ENCODE peak calls at places on chromosomes 4 and X, in ten cellular contexts. K, R, B, L, Y, P, A, O, F and U are unnamed samples.

GRCh38 chrX:155023907-155024833 is 1.6 kb upstream of the F8 start:
- DNase-seq in K (no peak), R (no peak), B (no peak), L (no peak), Y (no peak), P (no peak), A (no peak), O (no peak), F (no peak), U (no peak)

GRCh38 chr4:138158746-138159297 is 83.3 kb downstream of the SLC7A11 start:
- DNase-seq in K (no peak), R (no peak), B (peak), L (no peak), Y (no peak), P (peak), A (peak), O (no peak), F (no peak), U (no peak)

GRCh38 chr4:171202908-171203307 is 610.3 kb upstream of the GALNTL6 start:
- DNase-seq in K (peak), R (no peak), B (no peak), L (no peak), Y (no peak), P (no peak), A (no peak), O (no peak), F (no peak), U (no peak)

GRCh38 chr4:105145913-105146285 is 777 bp upstream of the TET2 start:
- DNase-seq in K (peak), R (no peak), B (no peak), L (no peak), Y (no peak), P (no peak), A (no peak), O (peak), F (no peak), U (no peak)

GRCh38 chrX:24375732-24376131 is 15.3 kb downstream of the SUPT20HL1 start:
- DNase-seq in K (no peak), R (no peak), B (no peak), L (no peak), Y (no peak), P (no peak), A (no peak), O (no peak), F (no peak), U (no peak)

GRCh38 chr4:124711469-124712416 is 789 bp downstream of the ANKRD50 start:
- DNase-seq in K (peak), R (peak), B (peak), L (peak), Y (no peak), P (peak), A (peak), O (peak), F (no peak), U (no peak)

GRCh38 chrX:39832211-39832610 is 265.5 kb downstream of the BCOR start:
- DNase-seq in K (no peak), R (no peak), B (no peak), L (no peak), Y (no peak), P (no peak), A (no peak), O (no peak), F (no peak), U (peak)

GRCh38 chr4:10369517-10369916 is 87.7 kb downstream of the ZNF518B start:
- DNase-seq in K (no peak), R (no peak), B (no peak), L (no peak), Y (no peak), P (no peak), A (no peak), O (no peak), F (no peak), U (no peak)

GRCh38 chr4:99950913-99951254 is 809 bp upstream of the H2AZ1 start:
- DNase-seq in K (no peak), R (no peak), B (no peak), L (no peak), Y (no peak), P (no peak), A (no peak), O (no peak), F (no peak), U (no peak)

GRCh38 chr4:10346023-10346422 is 111.2 kb downstream of the ZNF518B start:
- DNase-seq in K (no peak), R (no peak), B (no peak), L (no peak), Y (no peak), P (peak), A (peak), O (no peak), F (no peak), U (no peak)

GRCh38 chrX:18677140-18677834 is 5.4 kb upstream of the RS1 start:
- DNase-seq in K (no peak), R (no peak), B (no peak), L (no peak), Y (no peak), P (no peak), A (peak), O (no peak), F (no peak), U (no peak)

GRCh38 chrX:129678176-129678880 is 23.6 kb upstream of the APLN start:
- DNase-seq in K (peak), R (peak), B (no peak), L (peak), Y (peak), P (peak), A (no peak), O (peak), F (peak), U (peak)

GRCh38 chr4:53622739-53623151 is 31.5 kb upstream of the LNX1 start:
- DNase-seq in K (no peak), R (no peak), B (peak), L (no peak), Y (no peak), P (no peak), A (no peak), O (no peak), F (no peak), U (no peak)

GRCh38 chr4:118773082-118773792 is 62.7 kb downstream of the SEC24D start:
- DNase-seq in K (no peak), R (no peak), B (no peak), L (no peak), Y (no peak), P (no peak), A (no peak), O (no peak), F (no peak), U (no peak)

GRCh38 chrX:65928522-65928921 is 111.4 kb downstream of the VSIG4 start:
- DNase-seq in K (no peak), R (no peak), B (no peak), L (no peak), Y (no peak), P (peak), A (no peak), O (no peak), F (no peak), U (no peak)

GRCh38 chr4:145937990-145938611 is 522 bp downstream of the ZNF827 start:
- DNase-seq in K (peak), R (peak), B (peak), L (peak), Y (no peak), P (peak), A (no peak), O (peak), F (peak), U (no peak)

GRCh38 chrX:63275127-63275526 is 76.0 kb downstream of the SPIN4 start:
- DNase-seq in K (no peak), R (peak), B (peak), L (no peak), Y (no peak), P (peak), A (peak), O (no peak), F (no peak), U (no peak)

GRCh38 chrX:154370300-154370881 is 4.0 kb downstream of the FLNA start:
- DNase-seq in K (no peak), R (no peak), B (no peak), L (no peak), Y (no peak), P (no peak), A (no peak), O (no peak), F (peak), U (peak)

GRCh38 chr4:102007959-102008425 is 217.5 kb downstream of the BANK1 start:
- DNase-seq in K (no peak), R (no peak), B (no peak), L (no peak), Y (no peak), P (no peak), A (no peak), O (no peak), F (no peak), U (no peak)

GRCh38 chr4:40334591-40335507 is at the start of gene CHRNA9:
- DNase-seq in K (no peak), R (no peak), B (no peak), L (no peak), Y (no peak), P (no peak), A (no peak), O (no peak), F (no peak), U (no peak)

GRCh38 chr4:25760518-25761157 is 102.2 kb downstream of the SEL1L3 start:
- DNase-seq in K (no peak), R (no peak), B (no peak), L (no peak), Y (no peak), P (no peak), A (no peak), O (no peak), F (no peak), U (no peak)

GRCh38 chr4:142960134-142960533 is 114.0 kb upstream of the INPP4B start:
- DNase-seq in K (no peak), R (no peak), B (no peak), L (no peak), Y (no peak), P (no peak), A (no peak), O (no peak), F (no peak), U (no peak)

GRCh38 chr4:57280481-57280880 is 170.3 kb upstream of the IGFBP7 start:
- DNase-seq in K (no peak), R (no peak), B (no peak), L (no peak), Y (no peak), P (no peak), A (no peak), O (no peak), F (no peak), U (no peak)

GRCh38 chr4:103887191-103887590 is 167.4 kb upstream of the TACR3 start:
- DNase-seq in K (no peak), R (no peak), B (no peak), L (no peak), Y (no peak), P (no peak), A (no peak), O (no peak), F (no peak), U (no peak)

GRCh38 chrX:84216406-84216805 is 28.4 kb upstream of the RPS6KA6 start:
- DNase-seq in K (no peak), R (no peak), B (no peak), L (no peak), Y (no peak), P (no peak), A (no peak), O (no peak), F (no peak), U (no peak)

GRCh38 chrX:31138124-31138523 is 66.3 kb upstream of the FTHL17 start:
- DNase-seq in K (no peak), R (no peak), B (no peak), L (no peak), Y (no peak), P (no peak), A (no peak), O (no peak), F (no peak), U (no peak)

GRCh38 chr4:39555472-39555871 is 28.2 kb upstream of the UGDH start:
- DNase-seq in K (no peak), R (no peak), B (no peak), L (no peak), Y (no peak), P (no peak), A (no peak), O (no peak), F (no peak), U (no peak)

GRCh38 chr4:112830753-112831386 is 193.9 kb downstream of the LARP7 start:
- DNase-seq in K (no peak), R (no peak), B (no peak), L (no peak), Y (peak), P (no peak), A (no peak), O (no peak), F (no peak), U (no peak)

GRCh38 chr4:67234296-67234695 is 311.0 kb downstream of the CENPC start:
- DNase-seq in K (no peak), R (no peak), B (no peak), L (no peak), Y (no peak), P (no peak), A (no peak), O (no peak), F (no peak), U (no peak)

GRCh38 chr4:7383251-7383650 is 51.5 kb downstream of the PSAPL1 start:
- DNase-seq in K (no peak), R (no peak), B (no peak), L (peak), Y (no peak), P (no peak), A (no peak), O (peak), F (peak), U (no peak)

GRCh38 chr4:122702939-122703338 is 29.6 kb upstream of the BBS12 start:
- DNase-seq in K (peak), R (no peak), B (no peak), L (no peak), Y (no peak), P (peak), A (peak), O (no peak), F (no peak), U (no peak)

GRCh38 chr4:122701061-122701460 is 31.4 kb upstream of the BBS12 start:
- DNase-seq in K (no peak), R (no peak), B (no peak), L (no peak), Y (no peak), P (no peak), A (no peak), O (no peak), F (no peak), U (no peak)

GRCh38 chr4:122701965-122702364 is 30.5 kb upstream of the BBS12 start:
- DNase-seq in K (no peak), R (no peak), B (no peak), L (no peak), Y (no peak), P (no peak), A (no peak), O (no peak), F (no peak), U (no peak)

GRCh38 chr4:122703868-122704267 is 28.6 kb upstream of the BBS12 start:
- DNase-seq in K (no peak), R (no peak), B (no peak), L (no peak), Y (no peak), P (no peak), A (no peak), O (no peak), F (no peak), U (no peak)

GRCh38 chr4:122700178-122700725 is 32.3 kb upstream of the BBS12 start:
- DNase-seq in K (peak), R (peak), B (peak), L (peak), Y (no peak), P (peak), A (peak), O (peak), F (peak), U (no peak)
- H3K4me3 ChIP-seq in K (no peak), R (peak), B (no peak), L (peak), Y (no peak), P (no peak), A (peak), O (no peak), F (peak), U (no peak)

DNA sequence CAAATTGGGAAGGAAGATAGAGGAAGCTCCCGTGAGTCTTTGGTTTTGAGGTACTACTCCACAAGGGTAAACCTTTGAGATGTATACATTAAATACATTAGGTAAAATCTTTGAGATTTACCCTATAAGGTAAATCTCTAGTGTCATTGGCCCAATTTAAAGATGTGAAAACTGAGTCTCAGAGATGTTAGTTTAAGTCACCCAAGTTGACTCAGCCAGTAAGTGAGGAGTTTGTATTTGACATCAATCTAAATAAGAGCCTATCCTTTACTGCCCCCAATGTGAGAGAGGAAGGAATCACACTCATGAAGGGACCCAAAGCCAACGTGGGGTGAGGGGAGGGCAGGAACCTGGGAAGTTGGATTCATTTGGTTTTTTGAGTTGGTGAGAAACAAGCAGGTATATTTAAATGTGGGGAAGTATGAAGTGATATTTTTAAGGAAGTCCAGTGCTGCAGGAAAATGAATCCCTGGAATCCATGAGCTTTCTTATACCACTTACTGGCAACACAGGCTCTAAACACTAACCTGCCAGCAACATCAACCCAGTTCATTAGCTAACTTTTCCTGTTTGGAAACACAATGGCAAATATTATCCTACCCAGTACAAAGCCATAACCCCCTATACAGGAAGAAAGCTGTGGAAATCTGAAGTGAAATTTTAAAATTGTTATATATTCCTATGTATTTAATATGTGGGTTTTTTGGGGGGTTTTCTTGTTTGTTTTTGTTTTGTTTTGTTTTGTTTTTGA is 55.3 kb downstream of the PALLD start:
- DNase-seq in K (no peak), R (no peak), B (no peak), L (no peak), Y (no peak), P (peak), A (peak), O (no peak), F (no peak), U (no peak)
- TF ChIP-seq CTCF in K (no peak), R (no peak), B (no peak), L (no peak), Y (peak), P (peak), A (peak), O (no peak), F (no peak), U (peak)

DNA sequence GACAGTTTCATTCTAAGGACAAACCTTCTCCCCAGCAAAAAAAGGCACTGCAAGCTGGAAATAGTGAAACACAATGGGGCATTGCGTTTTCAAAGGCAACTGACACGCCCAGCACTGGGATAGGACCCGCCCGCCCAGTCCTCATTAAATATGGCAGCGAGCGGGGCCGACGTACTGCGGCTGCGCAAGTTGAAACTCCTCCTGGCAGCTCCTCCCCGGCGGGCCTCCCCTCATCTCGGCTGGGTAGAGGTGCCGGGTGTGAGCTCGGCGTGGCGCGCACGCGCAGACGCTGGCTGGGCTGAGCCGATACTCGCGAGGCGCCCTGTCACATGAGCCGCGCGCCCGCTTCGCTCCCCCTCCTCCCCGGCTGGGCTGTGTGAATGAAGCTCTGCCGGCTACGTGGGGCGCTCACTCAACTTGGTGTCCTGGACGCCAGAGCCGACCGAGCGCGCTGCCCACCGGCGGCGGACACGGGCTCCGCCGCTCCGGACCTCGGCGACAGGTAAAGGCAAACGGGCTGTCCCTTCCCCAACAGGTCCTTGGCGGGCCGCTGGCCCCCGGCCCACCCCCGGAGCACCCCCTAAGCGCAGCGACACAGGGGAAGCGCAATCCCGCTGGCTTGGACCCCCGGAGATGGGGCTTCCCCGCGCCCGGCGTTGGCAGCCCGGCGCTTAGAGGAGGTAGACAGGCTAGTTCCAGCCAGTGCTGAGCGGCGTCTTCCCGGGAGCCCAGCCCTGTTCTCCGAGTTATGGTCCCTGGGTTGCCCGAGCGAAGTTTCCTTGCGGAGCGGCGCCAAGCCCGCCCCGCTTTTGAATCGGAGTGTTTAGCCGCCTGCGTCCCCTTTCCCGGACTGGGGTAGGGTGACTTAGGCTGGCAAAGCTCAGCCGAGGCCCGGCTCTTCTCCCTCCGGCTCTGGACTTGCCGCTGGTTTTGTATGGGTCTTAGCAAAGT is at the start of gene CLCN5:
- DNase-seq in K (peak), R (peak), B (peak), L (peak), Y (peak), P (peak), A (peak), O (peak), F (peak), U (peak)
- H3K27ac ChIP-seq in K (peak), R (peak), B (peak), L (peak), Y (peak), P (no peak), A (peak), O (peak), F (peak), U (peak)

DNA sequence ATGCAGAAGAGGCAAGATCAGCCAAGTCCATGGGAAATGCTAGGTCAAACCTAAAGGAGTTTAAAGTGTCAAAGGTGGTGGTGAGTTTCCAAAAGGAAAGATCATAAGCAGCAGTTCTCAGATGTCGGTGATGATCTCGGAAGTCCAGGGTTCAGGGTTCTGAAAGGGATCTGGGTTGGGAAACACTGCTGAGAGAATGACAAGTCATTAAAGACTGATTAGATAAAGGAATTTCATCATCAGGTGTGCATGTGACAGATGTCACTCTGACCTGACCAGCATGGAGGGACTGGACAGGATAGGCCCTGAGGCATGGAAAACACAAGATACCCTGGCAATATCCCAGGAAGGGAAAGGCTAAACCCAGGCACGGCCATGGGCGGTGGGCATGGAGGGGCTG is 195.7 kb upstream of the TBL1X start:
- DNase-seq in K (no peak), R (no peak), B (no peak), L (no peak), Y (no peak), P (no peak), A (no peak), O (no peak), F (no peak), U (no peak)
- H3K4me3 ChIP-seq in K (no peak), R (no peak), B (no peak), L (no peak), Y (no peak), P (no peak), A (no peak), O (no peak), F (no peak), U (no peak)

GRCh38 chrX:118740276-118740889 is 13.0 kb downstream of the IL13RA1 start:
- DNase-seq in K (no peak), R (no peak), B (no peak), L (no peak), Y (no peak), P (no peak), A (no peak), O (no peak), F (no peak), U (no peak)
- TF ChIP-seq CTCF in K (no peak), R (no peak), B (no peak), L (no peak), Y (no peak), P (no peak), A (no peak), O (no peak), F (no peak), U (no peak)

GRCh38 chr4:135032670-135033069 is 831.1 kb upstream of the PABPC4L start:
- DNase-seq in K (no peak), R (no peak), B (no peak), L (no peak), Y (no peak), P (no peak), A (no peak), O (no peak), F (no peak), U (no peak)
- H3K27ac ChIP-seq in K (no peak), R (no peak), B (no peak), L (no peak), Y (no peak), P (no peak), A (no peak), O (no peak), F (no peak), U (no peak)

GRCh38 chrX:48467331-48467761 is 2.7 kb downstream of the SLC38A5 start:
- DNase-seq in K (no peak), R (no peak), B (no peak), L (no peak), Y (no peak), P (no peak), A (peak), O (no peak), F (peak), U (no peak)
- H3K4me3 ChIP-seq in K (peak), R (no peak), B (peak), L (peak), Y (peak), P (no peak), A (peak), O (no peak), F (no peak), U (no peak)

GRCh38 chr4:159900562-159900961 is 797.7 kb downstream of the RAPGEF2 start:
- DNase-seq in K (no peak), R (no peak), B (no peak), L (no peak), Y (no peak), P (no peak), A (no peak), O (no peak), F (no peak), U (no peak)
- TF ChIP-seq CTCF in K (no peak), R (no peak), B (peak), L (no peak), Y (no peak), P (peak), A (no peak), O (no peak), F (no peak), U (no peak)